ENCODE peak calls at places on chromosome 22, in six cellular contexts. One of them, this sample, is unnamed.

GRCh38 chr22:50329236-50329635 is 2.4 kb upstream of the DENND6B start:
- DNase-seq in cardiac fibroblast: no peak
- DNase-seq in lung: no peak
- DNase-seq in mucosa of descending colon: no peak
- DNase-seq in heart left ventricle: no peak
- DNase-seq in testis: no peak
- DNase-seq in this sample: no peak

GRCh38 chr22:21568207-21569075 is 927 bp downstream of the UBE2L3 start:
- DNase-seq in heart left ventricle: no peak
- DNase-seq in cardiac fibroblast: peak
- DNase-seq in testis: peak
- DNase-seq in lung: no peak
- DNase-seq in mucosa of descending colon: peak
- DNase-seq in this sample: peak

GRCh38 chr22:17120281-17120680 is 879 bp downstream of the TMEM121B start:
- DNase-seq in heart left ventricle: peak
- DNase-seq in cardiac fibroblast: peak
- DNase-seq in testis: peak
- DNase-seq in mucosa of descending colon: no peak
- DNase-seq in lung: no peak
- DNase-seq in this sample: peak

GRCh38 chr22:27223317-27224177 is 566.2 kb downstream of the MIAT start:
- DNase-seq in lung: no peak
- DNase-seq in testis: no peak
- DNase-seq in heart left ventricle: no peak
- DNase-seq in mucosa of descending colon: no peak
- DNase-seq in cardiac fibroblast: peak
- DNase-seq in this sample: no peak

GRCh38 chr22:42688241-42688913 is 32.3 kb downstream of the A4GALT start:
- DNase-seq in testis: peak
- DNase-seq in heart left ventricle: peak
- DNase-seq in mucosa of descending colon: peak
- DNase-seq in lung: peak
- DNase-seq in cardiac fibroblast: peak
- DNase-seq in this sample: peak

GRCh38 chr22:36770946-36771340 is 5.0 kb downstream of the IFT27 start:
- DNase-seq in heart left ventricle: no peak
- DNase-seq in lung: no peak
- DNase-seq in cardiac fibroblast: no peak
- DNase-seq in mucosa of descending colon: no peak
- DNase-seq in testis: no peak
- DNase-seq in this sample: no peak

GRCh38 chr22:46577361-46578249 is 40.2 kb upstream of the CELSR1 start:
- DNase-seq in heart left ventricle: peak
- DNase-seq in mucosa of descending colon: no peak
- DNase-seq in cardiac fibroblast: no peak
- DNase-seq in testis: no peak
- DNase-seq in lung: no peak
- DNase-seq in this sample: peak

GRCh38 chr22:45582236-45582954 is 79.7 kb downstream of the FBLN1 start:
- DNase-seq in testis: no peak
- DNase-seq in mucosa of descending colon: no peak
- DNase-seq in cardiac fibroblast: no peak
- DNase-seq in lung: no peak
- DNase-seq in heart left ventricle: no peak
- DNase-seq in this sample: no peak

GRCh38 chr22:22761963-22762772 is 117.8 kb downstream of the GGTLC2 start:
- DNase-seq in testis: no peak
- DNase-seq in cardiac fibroblast: no peak
- DNase-seq in mucosa of descending colon: no peak
- DNase-seq in lung: no peak
- DNase-seq in heart left ventricle: no peak
- DNase-seq in this sample: no peak

GRCh38 chr22:46673677-46674236 is 53.6 kb downstream of the GRAMD4 start:
- DNase-seq in mucosa of descending colon: no peak
- DNase-seq in cardiac fibroblast: no peak
- DNase-seq in testis: no peak
- DNase-seq in lung: no peak
- DNase-seq in heart left ventricle: no peak
- DNase-seq in this sample: no peak

GRCh38 chr22:46078241-46079092 is 71.9 kb upstream of the PPARA start:
- DNase-seq in lung: peak
- DNase-seq in cardiac fibroblast: peak
- DNase-seq in heart left ventricle: peak
- DNase-seq in testis: peak
- DNase-seq in mucosa of descending colon: peak
- DNase-seq in this sample: peak

GRCh38 chr22:49756656-49757055 is 71.0 kb downstream of the BRD1 start:
- DNase-seq in lung: no peak
- DNase-seq in cardiac fibroblast: no peak
- DNase-seq in testis: no peak
- DNase-seq in heart left ventricle: no peak
- DNase-seq in mucosa of descending colon: peak
- DNase-seq in this sample: no peak

GRCh38 chr22:46354176-46354992 is 18.9 kb downstream of the TRMU start:
- DNase-seq in testis: no peak
- DNase-seq in mucosa of descending colon: no peak
- DNase-seq in cardiac fibroblast: no peak
- DNase-seq in heart left ventricle: no peak
- DNase-seq in lung: no peak
- DNase-seq in this sample: no peak

GRCh38 chr22:36934153-36934939 is 20.9 kb downstream of the CSF2RB start:
- DNase-seq in testis: no peak
- DNase-seq in mucosa of descending colon: peak
- DNase-seq in lung: no peak
- DNase-seq in heart left ventricle: no peak
- DNase-seq in cardiac fibroblast: no peak
- DNase-seq in this sample: no peak

GRCh38 chr22:37303821-37304274 is 21.5 kb downstream of the CYTH4 start:
- DNase-seq in mucosa of descending colon: no peak
- DNase-seq in lung: no peak
- DNase-seq in heart left ventricle: no peak
- DNase-seq in testis: no peak
- DNase-seq in cardiac fibroblast: peak
- DNase-seq in this sample: no peak

GRCh38 chr22:44735518-44736428 is 16.6 kb upstream of the ARHGAP8 start:
- DNase-seq in lung: peak
- DNase-seq in cardiac fibroblast: peak
- DNase-seq in heart left ventricle: peak
- DNase-seq in mucosa of descending colon: peak
- DNase-seq in testis: peak
- DNase-seq in this sample: peak

GRCh38 chr22:42300286-42301071 is 30.0 kb upstream of the TCF20 start:
- DNase-seq in mucosa of descending colon: no peak
- DNase-seq in testis: no peak
- DNase-seq in cardiac fibroblast: no peak
- DNase-seq in heart left ventricle: no peak
- DNase-seq in lung: no peak
- DNase-seq in this sample: no peak

GRCh38 chr22:27206001-27206746 is 548.8 kb downstream of the MIAT start:
- DNase-seq in cardiac fibroblast: peak
- DNase-seq in heart left ventricle: no peak
- DNase-seq in lung: no peak
- DNase-seq in testis: no peak
- DNase-seq in mucosa of descending colon: no peak
- DNase-seq in this sample: peak

GRCh38 chr22:37202001-37202555 is 10.2 kb downstream of the SSTR3 start:
- DNase-seq in heart left ventricle: no peak
- DNase-seq in testis: no peak
- DNase-seq in mucosa of descending colon: no peak
- DNase-seq in lung: no peak
- DNase-seq in cardiac fibroblast: no peak
- DNase-seq in this sample: no peak

GRCh38 chr22:22697377-22698120 is 53.1 kb downstream of the GGTLC2 start:
- DNase-seq in mucosa of descending colon: no peak
- DNase-seq in testis: no peak
- DNase-seq in heart left ventricle: no peak
- DNase-seq in lung: no peak
- DNase-seq in cardiac fibroblast: no peak
- DNase-seq in this sample: no peak

GRCh38 chr22:37370306-37370979 is 56.8 kb downstream of the ELFN2 start:
- DNase-seq in heart left ventricle: peak
- DNase-seq in cardiac fibroblast: no peak
- DNase-seq in testis: no peak
- DNase-seq in mucosa of descending colon: no peak
- DNase-seq in lung: peak
- DNase-seq in this sample: no peak

GRCh38 chr22:27668828-27669797 is 132.4 kb downstream of the MN1 start:
- DNase-seq in mucosa of descending colon: peak
- DNase-seq in cardiac fibroblast: peak
- DNase-seq in heart left ventricle: peak
- DNase-seq in lung: no peak
- DNase-seq in testis: peak
- DNase-seq in this sample: peak

GRCh38 chr22:42291287-42291686 is 20.8 kb upstream of the TCF20 start:
- DNase-seq in testis: no peak
- DNase-seq in mucosa of descending colon: no peak
- DNase-seq in heart left ventricle: no peak
- DNase-seq in lung: no peak
- DNase-seq in cardiac fibroblast: no peak
- DNase-seq in this sample: no peak

GRCh38 chr22:29700206-29700948 is 19.4 kb upstream of the CABP7 start:
- DNase-seq in heart left ventricle: no peak
- DNase-seq in cardiac fibroblast: no peak
- DNase-seq in testis: no peak
- DNase-seq in lung: no peak
- DNase-seq in mucosa of descending colon: no peak
- DNase-seq in this sample: no peak
- H3K4me3 ChIP-seq in heart left ventricle: no peak
- H3K4me3 ChIP-seq in cardiac fibroblast: no peak
- H3K4me3 ChIP-seq in testis: no peak
- H3K4me3 ChIP-seq in lung: no peak
- H3K4me3 ChIP-seq in mucosa of descending colon: no peak
- H3K4me3 ChIP-seq in this sample: no peak

DNA sequence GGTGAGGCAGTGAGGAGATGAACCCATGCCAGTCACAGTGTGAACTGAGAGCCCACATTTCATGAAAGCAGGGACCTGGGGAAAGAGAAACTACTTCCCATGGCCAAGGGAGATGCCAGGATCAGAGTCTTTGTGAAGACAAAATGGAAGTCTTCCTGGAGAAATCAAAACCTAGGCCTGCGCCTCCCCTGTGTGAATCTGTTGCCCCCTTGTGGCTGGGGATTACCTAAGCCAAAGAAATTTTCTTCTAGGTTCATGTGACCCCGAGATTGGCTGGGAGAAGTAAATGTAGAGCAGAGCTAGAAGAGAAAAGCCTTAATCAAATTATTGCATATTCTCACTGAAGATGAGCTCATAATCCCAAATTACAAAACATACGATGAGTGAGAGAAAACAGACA is 1075.3 kb downstream of the TBC1D22A start:
- DNase-seq in heart left ventricle: no peak
- DNase-seq in testis: no peak
- DNase-seq in lung: no peak
- DNase-seq in mucosa of descending colon: no peak
- DNase-seq in cardiac fibroblast: peak
- DNase-seq in this sample: no peak
- TF ChIP-seq CTCF in heart left ventricle: no peak
- TF ChIP-seq CTCF in testis: peak
- TF ChIP-seq CTCF in lung: no peak
- TF ChIP-seq CTCF in mucosa of descending colon: no peak
- TF ChIP-seq CTCF in cardiac fibroblast: peak
- TF ChIP-seq CTCF in this sample: no peak

GRCh38 chr22:40817737-40818136 is 1.4 kb downstream of the SLC25A17 start:
- DNase-seq in testis: no peak
- DNase-seq in lung: no peak
- DNase-seq in cardiac fibroblast: no peak
- DNase-seq in heart left ventricle: no peak
- DNase-seq in mucosa of descending colon: no peak
- DNase-seq in this sample: no peak
- H3K4me3 ChIP-seq in testis: no peak
- H3K4me3 ChIP-seq in lung: no peak
- H3K4me3 ChIP-seq in cardiac fibroblast: no peak
- H3K4me3 ChIP-seq in heart left ventricle: no peak
- H3K4me3 ChIP-seq in mucosa of descending colon: no peak
- H3K4me3 ChIP-seq in this sample: no peak

GRCh38 chr22:31124811-31125465 is 2.2 kb downstream of the INPP5J start:
- DNase-seq in testis: no peak
- DNase-seq in heart left ventricle: no peak
- DNase-seq in cardiac fibroblast: no peak
- DNase-seq in lung: no peak
- DNase-seq in mucosa of descending colon: no peak
- DNase-seq in this sample: peak

GRCh38 chr22:31124290-31124689 is 1.5 kb downstream of the INPP5J start:
- DNase-seq in mucosa of descending colon: no peak
- DNase-seq in lung: no peak
- DNase-seq in testis: no peak
- DNase-seq in cardiac fibroblast: no peak
- DNase-seq in heart left ventricle: no peak
- DNase-seq in this sample: no peak

GRCh38 chr22:31122196-31122531 is 602 bp upstream of the INPP5J start:
- DNase-seq in mucosa of descending colon: no peak
- DNase-seq in testis: no peak
- DNase-seq in lung: no peak
- DNase-seq in cardiac fibroblast: no peak
- DNase-seq in heart left ventricle: no peak
- DNase-seq in this sample: no peak

GRCh38 chr22:31122532-31123291 is at the start of gene INPP5J:
- DNase-seq in mucosa of descending colon: peak
- DNase-seq in lung: peak
- DNase-seq in cardiac fibroblast: peak
- DNase-seq in testis: peak
- DNase-seq in heart left ventricle: peak
- DNase-seq in this sample: peak

DNA sequence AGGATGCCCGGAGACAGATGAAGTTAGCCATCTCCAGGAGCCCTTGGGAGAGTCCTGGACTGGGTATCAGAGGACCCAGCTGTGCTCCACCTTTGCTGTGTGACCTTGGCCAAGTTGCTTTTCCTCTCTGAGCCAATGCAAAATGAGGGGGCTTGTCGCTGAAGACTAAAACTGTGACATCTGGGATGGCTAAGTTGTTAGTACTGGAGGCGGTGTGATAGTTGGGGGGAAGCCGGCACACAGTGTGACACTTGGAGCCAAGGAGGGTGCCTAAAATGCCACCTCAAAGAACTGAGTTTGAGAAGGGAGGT is 481 bp downstream of the INPP5J start:
- DNase-seq in cardiac fibroblast: no peak
- DNase-seq in heart left ventricle: no peak
- DNase-seq in testis: no peak
- DNase-seq in mucosa of descending colon: peak
- DNase-seq in lung: no peak
- DNase-seq in this sample: no peak
- TF ChIP-seq CTCF in cardiac fibroblast: no peak
- TF ChIP-seq CTCF in heart left ventricle: no peak
- TF ChIP-seq CTCF in testis: no peak
- TF ChIP-seq CTCF in mucosa of descending colon: no peak
- TF ChIP-seq CTCF in lung: no peak
- TF ChIP-seq CTCF in this sample: no peak

GRCh38 chr22:31038686-31039085 is 42.4 kb upstream of the SMTN start:
- DNase-seq in testis: no peak
- DNase-seq in mucosa of descending colon: no peak
- DNase-seq in lung: no peak
- DNase-seq in cardiac fibroblast: no peak
- DNase-seq in heart left ventricle: no peak
- DNase-seq in this sample: no peak

GRCh38 chr22:31039393-31039792 is 41.7 kb upstream of the SMTN start:
- DNase-seq in mucosa of descending colon: no peak
- DNase-seq in lung: no peak
- DNase-seq in cardiac fibroblast: peak
- DNase-seq in heart left ventricle: peak
- DNase-seq in testis: peak
- DNase-seq in this sample: no peak

GRCh38 chr22:31040542-31041398 is 40.3 kb upstream of the SMTN start:
- DNase-seq in heart left ventricle: no peak
- DNase-seq in mucosa of descending colon: no peak
- DNase-seq in testis: no peak
- DNase-seq in lung: no peak
- DNase-seq in cardiac fibroblast: no peak
- DNase-seq in this sample: no peak

GRCh38 chr22:31036671-31037550 is 44.2 kb upstream of the SMTN start:
- DNase-seq in cardiac fibroblast: peak
- DNase-seq in testis: no peak
- DNase-seq in mucosa of descending colon: peak
- DNase-seq in lung: no peak
- DNase-seq in heart left ventricle: no peak
- DNase-seq in this sample: no peak
- H3K4me3 ChIP-seq in cardiac fibroblast: peak
- H3K4me3 ChIP-seq in testis: no peak
- H3K4me3 ChIP-seq in mucosa of descending colon: no peak
- H3K4me3 ChIP-seq in lung: no peak
- H3K4me3 ChIP-seq in heart left ventricle: no peak
- H3K4me3 ChIP-seq in this sample: no peak

This sample was measured in thyroid gland.